ENCODE peak calls at places on chromosome 10, in eight cellular contexts. One of them, this sample, is unnamed.

GRCh38 chr10:3119796-3120459 is 52.6 kb downstream of the PFKP start:
- DNase-seq in left lung: no peak
- DNase-seq in lower lobe of right lung: no peak
- DNase-seq in fibroblast of lung: peak
- DNase-seq in uterus: no peak
- DNase-seq in epithelial cell of esophagus: peak
- DNase-seq in astrocyte of the spinal cord: no peak
- DNase-seq in lung: no peak
- DNase-seq in this sample: no peak

GRCh38 chr10:132420469-132421376 is 23.7 kb downstream of the PWWP2B start:
- DNase-seq in lung: no peak
- DNase-seq in astrocyte of the spinal cord: no peak
- DNase-seq in epithelial cell of esophagus: no peak
- DNase-seq in lower lobe of right lung: peak
- DNase-seq in uterus: no peak
- DNase-seq in fibroblast of lung: no peak
- DNase-seq in left lung: peak
- DNase-seq in this sample: no peak

GRCh38 chr10:125208854-125209545 is 48.6 kb upstream of the CTBP2 start:
- DNase-seq in lung: no peak
- DNase-seq in lower lobe of right lung: no peak
- DNase-seq in left lung: no peak
- DNase-seq in uterus: no peak
- DNase-seq in epithelial cell of esophagus: no peak
- DNase-seq in astrocyte of the spinal cord: no peak
- DNase-seq in fibroblast of lung: no peak
- DNase-seq in this sample: no peak

GRCh38 chr10:125985557-125986246 is 89.3 kb downstream of the FANK1 start:
- DNase-seq in fibroblast of lung: peak
- DNase-seq in lung: no peak
- DNase-seq in lower lobe of right lung: no peak
- DNase-seq in uterus: no peak
- DNase-seq in left lung: no peak
- DNase-seq in astrocyte of the spinal cord: no peak
- DNase-seq in epithelial cell of esophagus: no peak
- DNase-seq in this sample: no peak

GRCh38 chr10:50561816-50562215 is 61.9 kb downstream of the SGMS1 start:
- DNase-seq in lung: no peak
- DNase-seq in fibroblast of lung: no peak
- DNase-seq in uterus: no peak
- DNase-seq in left lung: no peak
- DNase-seq in lower lobe of right lung: no peak
- DNase-seq in astrocyte of the spinal cord: no peak
- DNase-seq in epithelial cell of esophagus: peak
- DNase-seq in this sample: no peak

GRCh38 chr10:338176-339037 is 203.2 kb downstream of the ZMYND11 start:
- DNase-seq in left lung: no peak
- DNase-seq in lower lobe of right lung: no peak
- DNase-seq in lung: no peak
- DNase-seq in uterus: no peak
- DNase-seq in fibroblast of lung: peak
- DNase-seq in epithelial cell of esophagus: peak
- DNase-seq in astrocyte of the spinal cord: peak
- DNase-seq in this sample: peak

GRCh38 chr10:61409132-61409531 is 44.0 kb downstream of the TMEM26 start:
- DNase-seq in fibroblast of lung: no peak
- DNase-seq in lower lobe of right lung: no peak
- DNase-seq in left lung: no peak
- DNase-seq in epithelial cell of esophagus: no peak
- DNase-seq in astrocyte of the spinal cord: no peak
- DNase-seq in uterus: no peak
- DNase-seq in lung: no peak
- DNase-seq in this sample: no peak

GRCh38 chr10:129033354-129033729 is 433.7 kb upstream of the MGMT start:
- DNase-seq in epithelial cell of esophagus: no peak
- DNase-seq in left lung: no peak
- DNase-seq in uterus: no peak
- DNase-seq in astrocyte of the spinal cord: no peak
- DNase-seq in fibroblast of lung: no peak
- DNase-seq in lung: no peak
- DNase-seq in lower lobe of right lung: no peak
- DNase-seq in this sample: no peak

GRCh38 chr10:113441871-113442270 is 111.0 kb upstream of the HABP2 start:
- DNase-seq in lower lobe of right lung: no peak
- DNase-seq in left lung: no peak
- DNase-seq in fibroblast of lung: no peak
- DNase-seq in uterus: no peak
- DNase-seq in astrocyte of the spinal cord: no peak
- DNase-seq in lung: no peak
- DNase-seq in epithelial cell of esophagus: no peak
- DNase-seq in this sample: no peak

GRCh38 chr10:24483701-24484100 is 240.0 kb downstream of the ARHGAP21 start:
- DNase-seq in left lung: peak
- DNase-seq in lower lobe of right lung: peak
- DNase-seq in uterus: no peak
- DNase-seq in lung: peak
- DNase-seq in astrocyte of the spinal cord: peak
- DNase-seq in epithelial cell of esophagus: peak
- DNase-seq in fibroblast of lung: peak
- DNase-seq in this sample: peak

GRCh38 chr10:119320981-119321380 is 113.6 kb downstream of the GRK5 start:
- DNase-seq in fibroblast of lung: peak
- DNase-seq in left lung: no peak
- DNase-seq in astrocyte of the spinal cord: no peak
- DNase-seq in lower lobe of right lung: no peak
- DNase-seq in lung: no peak
- DNase-seq in epithelial cell of esophagus: no peak
- DNase-seq in uterus: no peak
- DNase-seq in this sample: no peak

GRCh38 chr10:77377678-77378352 is 259.8 kb downstream of the KCNMA1 start:
- DNase-seq in lower lobe of right lung: no peak
- DNase-seq in lung: no peak
- DNase-seq in left lung: no peak
- DNase-seq in astrocyte of the spinal cord: no peak
- DNase-seq in epithelial cell of esophagus: no peak
- DNase-seq in uterus: no peak
- DNase-seq in fibroblast of lung: no peak
- DNase-seq in this sample: no peak

GRCh38 chr10:103278862-103279298 is 1.9 kb downstream of the INA start:
- DNase-seq in lung: peak
- DNase-seq in lower lobe of right lung: peak
- DNase-seq in uterus: no peak
- DNase-seq in epithelial cell of esophagus: peak
- DNase-seq in fibroblast of lung: peak
- DNase-seq in astrocyte of the spinal cord: peak
- DNase-seq in left lung: peak
- DNase-seq in this sample: no peak

GRCh38 chr10:124588736-124589451 is 127.3 kb downstream of the LHPP start:
- DNase-seq in lower lobe of right lung: no peak
- DNase-seq in uterus: peak
- DNase-seq in astrocyte of the spinal cord: no peak
- DNase-seq in fibroblast of lung: peak
- DNase-seq in epithelial cell of esophagus: peak
- DNase-seq in left lung: no peak
- DNase-seq in lung: no peak
- DNase-seq in this sample: no peak

GRCh38 chr10:36344816-36345215 is 702.7 kb upstream of the FZD8 start:
- DNase-seq in astrocyte of the spinal cord: no peak
- DNase-seq in fibroblast of lung: peak
- DNase-seq in uterus: no peak
- DNase-seq in lower lobe of right lung: no peak
- DNase-seq in left lung: no peak
- DNase-seq in lung: no peak
- DNase-seq in epithelial cell of esophagus: no peak
- DNase-seq in this sample: peak

GRCh38 chr10:61821153-61821552 is 80.3 kb upstream of the ARID5B start:
- DNase-seq in lower lobe of right lung: no peak
- DNase-seq in epithelial cell of esophagus: peak
- DNase-seq in fibroblast of lung: peak
- DNase-seq in lung: no peak
- DNase-seq in astrocyte of the spinal cord: peak
- DNase-seq in left lung: no peak
- DNase-seq in uterus: no peak
- DNase-seq in this sample: peak

GRCh38 chr10:122338609-122339441 is 35.7 kb upstream of the PLEKHA1 start:
- DNase-seq in fibroblast of lung: no peak
- DNase-seq in uterus: no peak
- DNase-seq in lower lobe of right lung: no peak
- DNase-seq in left lung: no peak
- DNase-seq in epithelial cell of esophagus: peak
- DNase-seq in lung: no peak
- DNase-seq in astrocyte of the spinal cord: no peak
- DNase-seq in this sample: no peak

GRCh38 chr10:70656489-70656888 is 15.8 kb upstream of the ADAMTS14 start:
- DNase-seq in epithelial cell of esophagus: peak
- DNase-seq in astrocyte of the spinal cord: peak
- DNase-seq in uterus: no peak
- DNase-seq in fibroblast of lung: peak
- DNase-seq in lung: no peak
- DNase-seq in left lung: peak
- DNase-seq in lower lobe of right lung: no peak
- DNase-seq in this sample: peak

GRCh38 chr10:129236411-129236810 is 230.6 kb upstream of the MGMT start:
- DNase-seq in astrocyte of the spinal cord: no peak
- DNase-seq in lung: no peak
- DNase-seq in epithelial cell of esophagus: no peak
- DNase-seq in lower lobe of right lung: no peak
- DNase-seq in fibroblast of lung: no peak
- DNase-seq in uterus: no peak
- DNase-seq in left lung: no peak
- DNase-seq in this sample: no peak

GRCh38 chr10:79382491-79382941 is 35.2 kb downstream of the PPIF start:
- DNase-seq in fibroblast of lung: no peak
- DNase-seq in left lung: peak
- DNase-seq in lower lobe of right lung: peak
- DNase-seq in lung: peak
- DNase-seq in uterus: peak
- DNase-seq in epithelial cell of esophagus: no peak
- DNase-seq in astrocyte of the spinal cord: no peak
- DNase-seq in this sample: no peak

GRCh38 chr10:71250405-71250804 is 38.0 kb downstream of the UNC5B start:
- DNase-seq in astrocyte of the spinal cord: no peak
- DNase-seq in lung: no peak
- DNase-seq in left lung: no peak
- DNase-seq in lower lobe of right lung: no peak
- DNase-seq in fibroblast of lung: no peak
- DNase-seq in epithelial cell of esophagus: no peak
- DNase-seq in uterus: no peak
- DNase-seq in this sample: no peak

GRCh38 chr10:123567984-123568745 is 98.0 kb upstream of the GPR26 start:
- DNase-seq in fibroblast of lung: no peak
- DNase-seq in lower lobe of right lung: no peak
- DNase-seq in lung: no peak
- DNase-seq in astrocyte of the spinal cord: no peak
- DNase-seq in uterus: no peak
- DNase-seq in left lung: no peak
- DNase-seq in epithelial cell of esophagus: no peak
- DNase-seq in this sample: no peak

GRCh38 chr10:128625926-128626325 is 499.7 kb upstream of the MKI67 start:
- DNase-seq in lower lobe of right lung: no peak
- DNase-seq in astrocyte of the spinal cord: no peak
- DNase-seq in fibroblast of lung: peak
- DNase-seq in epithelial cell of esophagus: no peak
- DNase-seq in lung: no peak
- DNase-seq in left lung: no peak
- DNase-seq in uterus: no peak
- DNase-seq in this sample: no peak

GRCh38 chr10:49115015-49115795 is at the start of gene VSTM4:
- DNase-seq in fibroblast of lung: peak
- DNase-seq in lung: peak
- DNase-seq in uterus: peak
- DNase-seq in epithelial cell of esophagus: no peak
- DNase-seq in astrocyte of the spinal cord: peak
- DNase-seq in left lung: no peak
- DNase-seq in lower lobe of right lung: no peak
- DNase-seq in this sample: no peak
- TF ChIP-seq CTCF in fibroblast of lung: no peak
- TF ChIP-seq CTCF in lung: no peak
- TF ChIP-seq CTCF in uterus: peak
- TF ChIP-seq CTCF in epithelial cell of esophagus: no peak
- TF ChIP-seq CTCF in astrocyte of the spinal cord: no peak
- TF ChIP-seq CTCF in left lung: no peak
- TF ChIP-seq CTCF in lower lobe of right lung: no peak
- TF ChIP-seq CTCF in this sample: no peak

GRCh38 chr10:7622969-7623368 is 43.8 kb downstream of the ITIH5 start:
- DNase-seq in uterus: peak
- DNase-seq in fibroblast of lung: no peak
- DNase-seq in epithelial cell of esophagus: no peak
- DNase-seq in lung: no peak
- DNase-seq in astrocyte of the spinal cord: no peak
- DNase-seq in left lung: no peak
- DNase-seq in lower lobe of right lung: no peak
- DNase-seq in this sample: no peak
- H3K4me3 ChIP-seq in uterus: no peak
- H3K4me3 ChIP-seq in fibroblast of lung: no peak
- H3K4me3 ChIP-seq in epithelial cell of esophagus: no peak
- H3K4me3 ChIP-seq in lung: no peak
- H3K4me3 ChIP-seq in astrocyte of the spinal cord: no peak
- H3K4me3 ChIP-seq in left lung: no peak
- H3K4me3 ChIP-seq in lower lobe of right lung: no peak
- H3K4me3 ChIP-seq in this sample: no peak

DNA sequence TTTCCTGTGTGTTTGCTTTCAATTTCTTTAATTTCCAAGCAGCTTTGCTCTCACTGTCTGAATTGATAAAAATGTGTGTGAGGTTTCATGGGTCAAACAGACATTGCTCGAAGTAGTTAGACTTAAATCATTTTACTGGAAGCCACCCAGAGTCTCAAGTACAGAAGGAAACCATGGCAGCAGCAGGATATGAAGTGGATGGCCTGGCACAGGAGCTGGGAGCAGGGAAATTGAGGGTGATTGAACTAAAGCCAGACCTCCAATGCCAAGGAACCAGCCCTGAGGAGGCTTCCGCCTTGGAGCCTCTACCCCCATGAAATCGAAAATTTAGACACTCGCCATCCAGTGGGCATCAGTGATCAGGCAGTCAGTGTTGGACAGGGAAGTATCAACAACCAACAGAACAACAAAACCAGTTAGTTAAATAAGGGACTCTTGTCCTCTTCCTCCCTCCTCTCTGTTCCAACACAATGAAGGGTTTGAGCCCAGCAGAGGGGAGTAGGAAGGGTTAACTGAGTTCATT is 156.5 kb downstream of the SLC16A9 start:
- DNase-seq in epithelial cell of esophagus: no peak
- DNase-seq in lower lobe of right lung: no peak
- DNase-seq in uterus: no peak
- DNase-seq in left lung: no peak
- DNase-seq in lung: no peak
- DNase-seq in astrocyte of the spinal cord: no peak
- DNase-seq in fibroblast of lung: no peak
- DNase-seq in this sample: no peak
- TF ChIP-seq CTCF in epithelial cell of esophagus: no peak
- TF ChIP-seq CTCF in lower lobe of right lung: no peak
- TF ChIP-seq CTCF in uterus: no peak
- TF ChIP-seq CTCF in left lung: no peak
- TF ChIP-seq CTCF in lung: no peak
- TF ChIP-seq CTCF in astrocyte of the spinal cord: no peak
- TF ChIP-seq CTCF in fibroblast of lung: no peak
- TF ChIP-seq CTCF in this sample: no peak

DNA sequence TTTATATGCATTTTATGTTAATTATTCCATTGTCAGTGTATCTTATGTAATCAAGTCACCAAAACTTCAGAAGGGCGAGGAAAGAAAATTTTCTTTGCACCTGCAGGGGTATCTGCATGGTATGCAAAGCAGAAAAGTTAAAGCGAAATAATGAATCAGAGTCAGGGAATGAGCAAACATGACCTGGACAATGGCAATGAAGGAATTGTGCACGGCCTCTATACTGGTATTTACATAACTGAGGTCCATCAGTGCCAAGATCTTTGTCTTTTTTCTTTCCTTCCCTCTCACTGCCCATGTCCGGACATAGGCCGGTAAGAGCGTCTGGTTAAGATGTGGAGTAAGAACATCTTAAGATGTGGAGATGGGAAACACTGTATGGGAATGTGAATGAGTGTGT is 14.4 kb upstream of the AKR1C3 start:
- DNase-seq in lung: no peak
- DNase-seq in epithelial cell of esophagus: no peak
- DNase-seq in lower lobe of right lung: no peak
- DNase-seq in astrocyte of the spinal cord: no peak
- DNase-seq in fibroblast of lung: no peak
- DNase-seq in left lung: no peak
- DNase-seq in uterus: no peak
- DNase-seq in this sample: no peak
- H3K4me3 ChIP-seq in lung: no peak
- H3K4me3 ChIP-seq in epithelial cell of esophagus: no peak
- H3K4me3 ChIP-seq in lower lobe of right lung: no peak
- H3K4me3 ChIP-seq in astrocyte of the spinal cord: no peak
- H3K4me3 ChIP-seq in fibroblast of lung: no peak
- H3K4me3 ChIP-seq in left lung: no peak
- H3K4me3 ChIP-seq in uterus: no peak
- H3K4me3 ChIP-seq in this sample: no peak